ENCODE peak calls at places on chromosomes 16 and 17, in five cellular contexts. R is K562, I is A549, S is transverse colon, K is ovary. B is an unnamed sample.

GRCh38 chr17:31369266-31369665 is 22.2 kb upstream of the RAB11FIP4 start:
- DNase-seq in K (no peak), R (no peak), I (no peak), S (no peak), B (no peak)

GRCh38 chr16:67982011-67982696 is 1.9 kb upstream of the DPEP3 start:
- DNase-seq in K (no peak), I (no peak), R (no peak), S (no peak), B (no peak)

GRCh38 chr16:30394603-30395154 is 541 bp upstream of the ZNF48 start:
- DNase-seq in I (no peak), K (no peak), R (peak; percentile 27), S (no peak), B (no peak)

GRCh38 chr17:68783861-68784260 is 171.3 kb downstream of the ABCA8 start:
- DNase-seq in I (no peak), S (no peak), K (no peak), R (no peak), B (no peak)

GRCh38 chr16:59543641-59544040 is 809.5 kb upstream of the GOT2 start:
- DNase-seq in K (no peak), I (no peak), S (no peak), R (no peak), B (no peak)

GRCh38 chr17:4393806-4394205 is 27.3 kb upstream of the UBE2G1 start:
- DNase-seq in R (no peak), S (no peak), I (no peak), K (no peak), B (no peak)

GRCh38 chr17:57490890-57491289 is 234.6 kb downstream of the MSI2 start:
- DNase-seq in S (no peak), I (no peak), K (no peak), R (no peak), B (no peak)

GRCh38 chr17:29949708-29950107 is 8.3 kb downstream of the EFCAB5 start:
- DNase-seq in S (no peak), R (no peak), K (no peak), I (no peak), B (no peak)

GRCh38 chr16:51419768-51420167 is 268.7 kb upstream of the SALL1 start:
- DNase-seq in R (no peak), K (no peak), I (no peak), S (no peak), B (no peak)

GRCh38 chr17:73308017-73308823 is 3.6 kb downstream of the CDC42EP4 start:
- DNase-seq in R (peak; percentile 81), S (peak; percentile 92), K (peak; percentile 88), I (peak; percentile 95), B (peak; percentile 65)

GRCh38 chr17:3557768-3558583 is at the start of gene TRPV3:
- DNase-seq in S (peak; percentile 84), K (no peak), I (no peak), R (peak; percentile 87), B (no peak)

GRCh38 chr16:30473231-30474061 is 904 bp downstream of the ITGAL start:
- DNase-seq in I (no peak), S (peak; percentile 25), R (no peak), K (no peak), B (no peak)

GRCh38 chr17:43020789-43021738 is 1.1 kb downstream of the VAT1 start:
- DNase-seq in S (peak; percentile 67), K (peak; percentile 85), R (peak; percentile 83), I (peak; percentile 70), B (peak; percentile 84)

GRCh38 chr16:82741073-82741615 is 114.4 kb downstream of the CDH13 start:
- DNase-seq in R (no peak), K (no peak), I (no peak), S (no peak), B (no peak)

GRCh38 chr17:29577778-29578211 is 9.3 kb downstream of the TP53I13 start:
- DNase-seq in S (no peak), I (no peak), K (peak; percentile 54), R (no peak), B (no peak)

GRCh38 chr16:71426069-71426879 is 15.6 kb downstream of the TLE7 start:
- DNase-seq in K (no peak), S (peak; percentile 23), R (peak; percentile 59), I (peak; percentile 98), B (no peak)

GRCh38 chr17:75697651-75698291 is 23.5 kb upstream of the ITGB4 start:
- DNase-seq in I (no peak), R (no peak), S (peak; percentile 46), K (no peak), B (peak; percentile 66)

GRCh38 chr17:29586676-29587469 is 2.6 kb downstream of the GIT1 start:
- DNase-seq in R (no peak), S (no peak), I (no peak), K (peak; percentile 20), B (no peak)

GRCh38 chr17:72725432-72726068 is 366.9 kb downstream of the SLC39A11 start:
- DNase-seq in I (peak; percentile 83), S (peak; percentile 69), K (peak; percentile 33), R (peak; percentile 68), B (no peak)

GRCh38 chr17:19867654-19868395 is at the start of gene ULK2:
- DNase-seq in I (peak; percentile 90), S (peak; percentile 56), K (peak; percentile 82), R (no peak), B (no peak)

GRCh38 chr17:74268554-74268953 is 5.5 kb upstream of the DNAI2 start:
- DNase-seq in S (no peak), K (no peak), I (no peak), R (no peak), B (no peak)

GRCh38 chr16:66324785-66325184 is 41.7 kb upstream of the CDH5 start:
- DNase-seq in R (peak; percentile 20), K (no peak), I (peak; percentile 48), S (no peak), B (no peak)

GRCh38 chr16:58393138-58393504 is 850 bp downstream of the GINS3 start:
- DNase-seq in R (peak; percentile 16), K (no peak), I (no peak), S (no peak), B (no peak)

GRCh38 chr17:55710829-55711496 is 11.7 kb downstream of the TMEM100 start:
- DNase-seq in R (no peak), S (no peak), K (no peak), I (no peak), B (no peak)

GRCh38 chr16:89828199-89828869 is at the start of gene SPIRE2:
- DNase-seq in R (peak; percentile 86), I (peak; percentile 53), S (peak; percentile 68), K (peak; percentile 89), B (peak; percentile 38)

DNA sequence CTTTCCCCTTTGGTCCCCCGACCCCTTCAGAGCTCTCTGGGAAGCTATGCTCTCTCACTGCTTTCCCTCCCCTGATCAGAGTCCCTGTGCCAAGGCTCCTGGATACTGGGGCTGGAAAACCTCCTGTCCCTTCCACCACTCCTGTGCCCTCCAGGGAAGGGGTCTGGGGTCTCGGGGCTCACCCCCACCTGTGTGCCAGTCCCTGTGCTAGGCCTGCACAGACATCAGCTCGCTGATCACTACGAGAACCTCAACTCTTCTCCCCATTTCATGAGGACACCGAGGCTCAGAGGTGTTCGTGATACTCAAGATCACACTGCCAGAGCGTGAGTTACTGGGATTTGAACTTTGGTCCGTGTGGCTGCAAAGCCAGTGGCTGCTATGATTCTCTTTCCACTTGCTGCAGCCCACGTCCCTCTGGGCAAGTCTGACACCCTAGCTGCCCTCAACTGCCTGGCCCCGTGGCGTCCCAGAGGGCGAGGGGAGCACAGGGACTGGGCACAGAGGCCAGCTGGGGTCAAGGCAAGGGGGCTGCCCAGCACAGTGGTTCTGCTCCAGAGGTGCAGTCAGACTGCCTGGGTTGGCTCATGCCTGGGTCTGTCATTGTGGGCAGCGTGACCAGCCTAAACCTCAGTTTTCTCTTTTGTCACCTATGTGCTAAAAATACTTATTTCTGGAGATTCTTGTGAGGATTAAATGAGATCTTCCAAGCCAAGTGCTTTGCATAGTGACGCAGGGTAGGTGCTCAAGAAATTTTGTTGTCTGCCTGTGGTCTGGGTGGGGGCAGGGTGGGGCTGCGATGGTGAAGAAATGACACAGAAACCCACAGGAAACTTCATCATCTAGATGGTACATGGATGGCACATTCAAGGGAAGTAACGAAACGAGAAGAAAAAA is 43.9 kb upstream of the TOB1 start:
- DNase-seq in R (no peak), I (no peak), S (no peak), K (no peak), B (no peak)
- TF ChIP-seq POLR2A in R (no peak), I (no peak), S (no peak), K (no peak), B (no peak)

GRCh38 chr17:12085076-12085949 is 64.6 kb downstream of the MAP2K4 start:
- DNase-seq in R (no peak), I (peak; percentile 8), S (no peak), K (no peak), B (no peak)
- TF ChIP-seq EP300 in R (no peak), I (no peak), S (no peak), K (no peak), B (no peak)

GRCh38 chr17:82107341-82107860 is 9.4 kb upstream of the FASN start:
- DNase-seq in I (peak; percentile 59), K (no peak), S (no peak), R (no peak), B (no peak)

GRCh38 chr17:82105417-82105881 is 7.4 kb upstream of the FASN start:
- DNase-seq in K (peak; percentile 25), I (no peak), S (no peak), R (no peak), B (no peak)

GRCh38 chr17:82104797-82105416 is 6.9 kb upstream of the FASN start:
- DNase-seq in R (no peak), S (no peak), I (no peak), K (no peak), B (no peak)

GRCh38 chr17:82106697-82107305 is 8.8 kb upstream of the FASN start:
- DNase-seq in R (no peak), S (no peak), K (no peak), I (no peak), B (no peak)

GRCh38 chr17:82105882-82106696 is 8.1 kb upstream of the FASN start:
- DNase-seq in R (peak; percentile 59), S (peak; percentile 78), K (peak; percentile 27), I (peak; percentile 82), B (no peak)
- TF ChIP-seq POLR2A in R (no peak), S (peak; percentile 64), K (no peak), I (peak; percentile 60), B (peak; percentile 4)

GRCh38 chr16:72457243-72457925 is 285.4 kb upstream of the PMFBP1 start:
- DNase-seq in I (no peak), R (no peak), S (no peak), K (no peak), B (no peak)

GRCh38 chr16:72458035-72458434 is 286.1 kb upstream of the PMFBP1 start:
- DNase-seq in S (no peak), R (no peak), I (no peak), K (no peak), B (no peak)

DNA sequence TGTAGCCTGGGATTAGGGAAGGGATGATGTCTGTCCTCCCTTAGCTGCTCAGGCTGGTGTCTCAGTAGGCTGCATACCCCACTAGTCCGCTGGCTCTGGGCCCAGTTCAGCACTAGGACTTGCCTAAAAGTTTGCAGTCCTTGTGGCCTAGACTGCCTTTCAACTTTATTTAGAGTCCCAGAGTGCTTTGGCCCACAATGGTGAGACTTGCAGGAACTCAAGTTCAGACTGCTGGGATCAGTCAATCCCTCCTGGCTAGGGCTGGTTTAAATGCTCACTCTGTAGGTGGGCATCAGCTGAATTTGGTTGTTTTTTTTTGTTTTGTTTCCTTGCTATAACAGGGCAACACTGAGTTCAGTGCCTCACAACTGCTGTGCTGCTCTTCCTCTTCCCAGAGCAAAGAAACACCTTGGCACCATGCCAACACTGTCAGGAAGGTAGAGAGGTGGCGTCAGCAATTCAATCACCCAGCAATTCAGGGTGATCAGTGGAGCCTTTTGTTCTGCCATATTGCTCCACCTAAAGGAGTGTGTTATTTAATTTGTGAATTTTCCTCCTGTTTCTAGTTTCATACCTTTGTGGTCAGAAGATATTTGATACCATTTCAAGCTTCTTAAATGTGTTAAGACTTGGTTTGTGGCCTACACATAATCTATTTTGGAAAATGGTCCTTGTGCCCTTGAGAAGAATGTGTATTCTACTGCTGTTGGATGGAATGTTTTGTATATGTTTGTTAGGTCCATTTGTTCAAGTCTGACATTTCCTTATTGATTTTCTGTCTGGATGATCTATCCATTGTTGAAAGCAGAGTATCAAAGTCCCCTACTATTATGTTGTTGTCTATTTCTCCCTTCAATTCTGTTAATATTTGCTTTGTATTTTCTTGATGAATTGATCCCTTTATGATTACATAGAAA is 284.0 kb upstream of the PMFBP1 start:
- DNase-seq in K (no peak), S (peak; percentile 61), I (no peak), R (no peak), B (no peak)
- TF ChIP-seq EP300 in K (no peak), S (no peak), I (no peak), R (no peak), B (no peak)